ENCODE peak calls at places on chromosomes 11 and 22, in four cellular contexts. One of them, this sample, is unnamed.

GRCh38 chr22:44473166-44473565 is 24.9 kb downstream of the RTL6 start:
- DNase-seq in colonic mucosa: no peak
- DNase-seq in IMR-90: no peak
- DNase-seq in CD4-positive, alpha-beta memory T cell: no peak
- DNase-seq in this sample: no peak

GRCh38 chr22:27801197-27801615 is 350 bp downstream of the MN1 start:
- DNase-seq in CD4-positive, alpha-beta memory T cell: peak; percentile 37
- DNase-seq in IMR-90: peak; percentile 41
- DNase-seq in colonic mucosa: no peak
- DNase-seq in this sample: peak; percentile 21

GRCh38 chr11:58763120-58763490 is 31.4 kb upstream of the GLYAT start:
- DNase-seq in colonic mucosa: no peak
- DNase-seq in CD4-positive, alpha-beta memory T cell: no peak
- DNase-seq in IMR-90: no peak
- DNase-seq in this sample: no peak

GRCh38 chr11:35223429-35223828 is 84.5 kb downstream of the CD44 start:
- DNase-seq in colonic mucosa: no peak
- DNase-seq in CD4-positive, alpha-beta memory T cell: no peak
- DNase-seq in IMR-90: peak; percentile 62
- DNase-seq in this sample: no peak

GRCh38 chr22:38938221-38938620 is 19.2 kb upstream of the APOBEC3A start:
- DNase-seq in IMR-90: no peak
- DNase-seq in CD4-positive, alpha-beta memory T cell: no peak
- DNase-seq in colonic mucosa: no peak
- DNase-seq in this sample: no peak

GRCh38 chr22:50674606-50675552 is 2.3 kb downstream of the SHANK3 start:
- DNase-seq in CD4-positive, alpha-beta memory T cell: no peak
- DNase-seq in IMR-90: no peak
- DNase-seq in colonic mucosa: peak; percentile 84
- DNase-seq in this sample: no peak

GRCh38 chr11:92854952-92855351 is 114.5 kb upstream of the MTNR1B start:
- DNase-seq in IMR-90: no peak
- DNase-seq in colonic mucosa: no peak
- DNase-seq in CD4-positive, alpha-beta memory T cell: no peak
- DNase-seq in this sample: no peak

GRCh38 chr11:71333473-71333872 is 81.1 kb upstream of the SHANK2 start:
- DNase-seq in CD4-positive, alpha-beta memory T cell: no peak
- DNase-seq in IMR-90: no peak
- DNase-seq in colonic mucosa: no peak
- DNase-seq in this sample: no peak

GRCh38 chr11:57251491-57252104 is 14.5 kb upstream of the APLNR start:
- DNase-seq in CD4-positive, alpha-beta memory T cell: no peak
- DNase-seq in IMR-90: peak; percentile 47
- DNase-seq in colonic mucosa: no peak
- DNase-seq in this sample: no peak

DNA sequence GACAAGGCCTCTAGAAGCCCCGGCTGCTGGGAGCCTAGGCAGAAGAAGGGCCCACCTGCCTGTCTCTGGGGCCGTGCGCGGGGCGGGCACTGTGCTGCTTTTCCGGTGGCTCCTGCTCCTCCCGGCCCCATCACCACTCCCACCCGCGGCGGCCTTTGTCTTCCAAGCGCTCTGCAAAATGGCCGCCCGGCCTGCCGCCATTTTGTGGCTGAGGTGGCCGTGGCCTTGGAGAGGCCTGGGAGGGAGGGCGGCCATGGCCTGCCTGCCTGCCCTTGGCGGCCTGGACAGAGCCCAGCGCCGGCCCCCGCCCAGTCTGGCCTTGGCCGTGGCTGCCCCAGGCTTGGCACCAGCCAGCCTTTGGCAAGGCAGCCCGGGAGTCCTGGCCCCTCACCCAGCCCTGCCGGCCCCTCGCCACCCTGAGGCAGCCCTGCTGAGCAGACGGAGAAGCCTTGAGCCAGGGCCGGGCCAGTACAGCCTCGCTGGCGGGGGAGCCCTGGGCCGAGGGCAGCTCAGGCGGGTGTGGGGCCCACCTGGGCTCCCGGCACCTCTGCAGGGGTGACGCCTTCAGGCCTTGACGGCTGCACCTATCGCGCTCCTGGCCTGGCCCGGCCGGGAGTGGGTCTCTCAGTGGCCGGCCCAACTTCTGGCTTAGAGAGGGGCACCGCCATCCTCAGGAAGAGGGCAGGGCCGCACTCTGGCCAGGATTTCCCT is 46.0 kb upstream of the PPARA start:
- DNase-seq in IMR-90: no peak
- DNase-seq in colonic mucosa: no peak
- DNase-seq in CD4-positive, alpha-beta memory T cell: no peak
- DNase-seq in this sample: no peak
- H3K27ac ChIP-seq in IMR-90: no peak overlapping the region
- H3K27ac ChIP-seq in colonic mucosa: peak overlapping the region; percentile 45
- H3K27ac ChIP-seq in CD4-positive, alpha-beta memory T cell: no peak overlapping the region
- H3K27ac ChIP-seq in this sample: no peak overlapping the region

GRCh38 chr11:9528573-9529332 is 44.7 kb upstream of the WEE1 start:
- DNase-seq in IMR-90: no peak
- DNase-seq in colonic mucosa: no peak
- DNase-seq in CD4-positive, alpha-beta memory T cell: no peak
- DNase-seq in this sample: no peak

GRCh38 chr11:9525116-9525515 is 48.4 kb upstream of the WEE1 start:
- DNase-seq in IMR-90: peak; percentile 25
- DNase-seq in CD4-positive, alpha-beta memory T cell: no peak
- DNase-seq in colonic mucosa: no peak
- DNase-seq in this sample: no peak

GRCh38 chr11:9529333-9529648 is 44.2 kb upstream of the WEE1 start:
- DNase-seq in colonic mucosa: peak; percentile 68
- DNase-seq in CD4-positive, alpha-beta memory T cell: no peak
- DNase-seq in IMR-90: no peak
- DNase-seq in this sample: no peak

GRCh38 chr11:9528141-9528511 is 45.3 kb upstream of the WEE1 start:
- DNase-seq in CD4-positive, alpha-beta memory T cell: no peak
- DNase-seq in colonic mucosa: no peak
- DNase-seq in IMR-90: no peak
- DNase-seq in this sample: no peak

DNA sequence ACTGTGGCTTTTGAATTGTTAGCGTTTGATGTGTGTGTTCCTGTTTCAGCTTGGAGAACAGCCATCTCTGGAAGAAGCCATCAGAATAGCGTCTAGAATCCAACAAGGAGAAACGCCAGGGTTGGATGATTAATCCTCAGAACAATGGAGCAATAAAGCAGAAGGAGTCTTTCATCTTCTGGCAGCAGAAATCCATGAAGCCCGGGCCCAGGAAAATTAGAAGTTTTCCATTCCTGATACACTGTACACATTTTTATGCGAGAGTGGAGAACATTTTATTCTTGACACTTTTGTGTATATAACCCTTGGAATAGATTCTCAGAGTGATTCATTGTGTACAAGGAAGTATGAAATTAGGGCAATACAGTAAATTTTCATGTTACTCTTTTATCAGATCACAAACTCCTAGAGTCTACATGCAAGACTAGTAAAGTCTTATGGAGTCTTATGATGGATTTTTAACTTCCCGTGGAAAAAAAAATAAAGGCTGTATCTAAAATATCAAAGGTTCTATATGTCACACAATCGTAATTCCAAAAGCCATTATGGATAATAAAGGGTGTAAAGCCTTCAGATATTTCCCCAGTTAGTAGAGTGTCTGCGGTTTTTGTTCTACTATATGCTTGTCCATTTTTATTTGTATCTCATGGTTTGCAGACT is 45.9 kb upstream of the WEE1 start:
- DNase-seq in colonic mucosa: peak; percentile 42
- DNase-seq in IMR-90: peak; percentile 74
- DNase-seq in CD4-positive, alpha-beta memory T cell: no peak
- DNase-seq in this sample: no peak
- H3K4me1 ChIP-seq in colonic mucosa: peaks cover 5% of the 10 kb centered on the region
- H3K4me1 ChIP-seq in IMR-90: peaks cover 7% of the 10 kb centered on the region
- H3K4me1 ChIP-seq in CD4-positive, alpha-beta memory T cell: no peaks in the 10 kb centered on the region
- H3K4me1 ChIP-seq in this sample: no peaks in the 10 kb centered on the region

DNA sequence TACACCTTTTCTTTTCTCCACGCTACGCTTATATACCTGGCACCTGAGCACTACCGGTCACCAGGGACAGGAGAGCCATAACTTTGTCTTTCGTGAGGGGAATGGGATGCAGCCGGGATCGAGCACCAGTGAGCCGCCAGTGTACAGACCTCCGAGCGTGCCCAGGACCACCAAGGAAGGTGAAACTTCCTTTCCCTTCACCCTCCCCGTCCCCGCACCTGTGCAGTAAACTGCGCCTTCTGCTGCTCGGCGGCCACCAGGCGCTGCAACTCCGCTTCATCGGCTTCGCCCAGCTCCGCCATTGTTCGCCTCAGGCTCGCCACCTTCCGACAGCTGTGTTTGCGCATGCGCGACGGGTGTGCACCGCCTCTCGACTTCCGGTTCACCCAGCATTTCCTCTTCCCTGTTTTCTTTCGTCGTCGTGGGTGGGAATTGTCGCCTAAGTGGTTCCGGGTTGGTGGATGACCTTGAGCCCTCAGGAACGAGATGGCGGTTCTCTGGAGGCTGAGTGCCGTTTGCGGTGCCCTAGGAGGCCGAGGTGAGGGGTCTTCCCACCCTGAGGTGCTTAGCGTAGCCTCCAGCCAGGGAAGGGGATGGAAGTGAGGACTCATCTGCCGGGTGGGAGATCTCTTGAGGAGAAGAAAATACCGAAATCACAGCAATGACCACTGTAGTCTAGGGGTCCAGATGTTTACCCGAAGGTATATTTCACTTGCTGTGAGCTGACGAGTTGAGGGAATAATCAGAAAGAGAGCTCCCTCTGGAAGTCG is at the start of the genes SDHD and TIMM8B:
- DNase-seq in CD4-positive, alpha-beta memory T cell: peak; percentile 97
- DNase-seq in IMR-90: peak; percentile 96
- DNase-seq in colonic mucosa: peak; percentile 97
- DNase-seq in this sample: peak; percentile 98
- H3K27ac ChIP-seq in CD4-positive, alpha-beta memory T cell: peak within 1 kb of the TSS; percentile 79
- H3K27ac ChIP-seq in IMR-90: peak within 1 kb of the TSS; percentile 84
- H3K27ac ChIP-seq in colonic mucosa: peak within 1 kb of the TSS; percentile 69
- H3K27ac ChIP-seq in this sample: peak within 1 kb of the TSS; percentile 76

DNA sequence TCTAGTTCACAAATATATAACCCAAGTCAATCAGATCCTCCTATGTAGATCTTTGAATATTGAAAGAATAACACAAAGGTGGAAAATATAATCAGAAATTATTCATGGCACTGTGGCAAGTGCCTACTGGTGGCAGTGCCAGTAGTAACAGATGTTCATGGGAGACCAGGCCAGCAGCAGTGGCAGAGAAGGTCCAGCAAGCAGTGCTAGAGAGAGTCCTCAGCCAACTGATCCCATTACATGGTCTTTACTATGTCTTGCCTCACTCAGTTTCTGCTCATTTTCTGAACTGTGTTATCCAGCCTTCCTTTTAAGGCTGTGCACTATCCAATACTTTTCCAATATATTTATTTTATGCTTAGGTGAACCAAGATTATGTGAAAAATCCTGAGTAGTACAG is 124.9 kb downstream of the MRTFA start:
- DNase-seq in CD4-positive, alpha-beta memory T cell: no peak
- DNase-seq in colonic mucosa: no peak
- DNase-seq in IMR-90: no peak
- DNase-seq in this sample: no peak
- H3K4me1 ChIP-seq in CD4-positive, alpha-beta memory T cell: no peaks in the 10 kb centered on the region
- H3K4me1 ChIP-seq in colonic mucosa: no peaks in the 10 kb centered on the region
- H3K4me1 ChIP-seq in IMR-90: peaks cover 31% of the 10 kb centered on the region
- H3K4me1 ChIP-seq in this sample: no peaks in the 10 kb centered on the region

GRCh38 chr11:66905631-66906030 is 48.8 kb downstream of the LRFN4 start:
- DNase-seq in colonic mucosa: no peak
- DNase-seq in IMR-90: no peak
- DNase-seq in CD4-positive, alpha-beta memory T cell: no peak
- DNase-seq in this sample: no peak
- H3K27ac ChIP-seq in colonic mucosa: no peak overlapping the region
- H3K27ac ChIP-seq in IMR-90: no peak overlapping the region
- H3K27ac ChIP-seq in CD4-positive, alpha-beta memory T cell: no peak overlapping the region
- H3K27ac ChIP-seq in this sample: no peak overlapping the region

DNA sequence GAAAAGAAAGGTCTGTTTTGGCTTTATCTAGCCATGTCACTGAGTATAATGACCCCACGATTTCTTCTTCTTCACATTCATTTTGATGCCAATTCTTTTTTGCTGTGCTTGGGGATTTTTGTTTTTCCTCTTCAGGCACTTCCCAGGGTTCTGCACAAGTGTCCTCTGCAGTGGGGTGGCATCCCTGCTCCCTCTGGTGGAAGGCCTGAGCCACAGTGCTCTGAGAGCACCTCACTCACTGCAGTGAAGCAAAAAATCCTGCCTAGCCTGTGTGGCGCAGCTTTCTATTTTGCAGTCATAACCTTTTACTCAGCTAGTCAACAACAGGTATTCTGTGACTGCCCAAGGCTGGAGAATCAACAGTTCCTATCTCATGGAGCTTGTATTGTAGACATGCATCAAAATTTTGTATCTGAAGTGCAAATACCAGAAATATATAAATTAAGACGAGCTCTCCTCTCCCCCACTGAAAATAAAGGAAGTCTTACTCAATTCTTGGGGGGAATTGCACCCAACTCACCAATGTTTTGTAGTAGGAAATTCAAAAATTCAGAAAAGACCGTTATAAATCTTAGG is 153.3 kb downstream of the NCAM1 start:
- DNase-seq in colonic mucosa: peak; percentile 25
- DNase-seq in IMR-90: peak; percentile 8
- DNase-seq in CD4-positive, alpha-beta memory T cell: no peak
- DNase-seq in this sample: no peak
- H3K4me1 ChIP-seq in colonic mucosa: no peaks in the 10 kb centered on the region
- H3K4me1 ChIP-seq in IMR-90: no peaks in the 10 kb centered on the region
- H3K4me1 ChIP-seq in CD4-positive, alpha-beta memory T cell: no peaks in the 10 kb centered on the region
- H3K4me1 ChIP-seq in this sample: no peaks in the 10 kb centered on the region

GRCh38 chr11:103883856-103884255 is 152.6 kb upstream of the DDI1 start:
- DNase-seq in colonic mucosa: no peak
- DNase-seq in IMR-90: no peak
- DNase-seq in CD4-positive, alpha-beta memory T cell: no peak
- DNase-seq in this sample: no peak
- H3K27ac ChIP-seq in colonic mucosa: no peak overlapping the region
- H3K27ac ChIP-seq in IMR-90: no peak overlapping the region
- H3K27ac ChIP-seq in CD4-positive, alpha-beta memory T cell: no peak overlapping the region
- H3K27ac ChIP-seq in this sample: no peak overlapping the region

GRCh38 chr22:41857860-41858199 is 24.9 kb downstream of the SREBF2 start:
- DNase-seq in colonic mucosa: no peak
- DNase-seq in CD4-positive, alpha-beta memory T cell: no peak
- DNase-seq in IMR-90: no peak
- DNase-seq in this sample: no peak
- H3K4me1 ChIP-seq in colonic mucosa: no peaks in the 10 kb centered on the region
- H3K4me1 ChIP-seq in CD4-positive, alpha-beta memory T cell: peaks cover 58% of the 10 kb centered on the region
- H3K4me1 ChIP-seq in IMR-90: peaks cover 12% of the 10 kb centered on the region
- H3K4me1 ChIP-seq in this sample: peaks cover 23% of the 10 kb centered on the region